ENCODE peak calls at places on chromosomes 2 and 18, in ten cellular contexts. One of them, this sample, is unnamed.

GRCh38 chr2:86632672-86633071 is 9.0 kb upstream of the RNF103 start:
- DNase-seq in neural progenitor cell: no peak
- DNase-seq in colonic mucosa: peak; percentile 52
- DNase-seq in BJ: no peak
- DNase-seq in sigmoid colon: no peak
- DNase-seq in upper lobe of right lung: no peak
- DNase-seq in pancreas: no peak
- DNase-seq in body of pancreas: peak; percentile 60
- DNase-seq in AG04450: no peak
- DNase-seq in cardiac fibroblast: no peak
- DNase-seq in this sample: no peak

GRCh38 chr2:67209107-67209506 is 188.0 kb upstream of the ETAA1 start:
- DNase-seq in neural progenitor cell: no peak
- DNase-seq in colonic mucosa: no peak
- DNase-seq in BJ: no peak
- DNase-seq in sigmoid colon: no peak
- DNase-seq in upper lobe of right lung: no peak
- DNase-seq in pancreas: peak; percentile 26
- DNase-seq in body of pancreas: no peak
- DNase-seq in AG04450: no peak
- DNase-seq in cardiac fibroblast: no peak
- DNase-seq in this sample: no peak

GRCh38 chr2:109171444-109172334 is 42.7 kb downstream of the SH3RF3 start:
- DNase-seq in neural progenitor cell: no peak
- DNase-seq in colonic mucosa: peak; percentile 36
- DNase-seq in BJ: peak; percentile 97
- DNase-seq in sigmoid colon: peak; percentile 93
- DNase-seq in upper lobe of right lung: no peak
- DNase-seq in pancreas: no peak
- DNase-seq in body of pancreas: peak; percentile 39
- DNase-seq in AG04450: peak; percentile 98
- DNase-seq in cardiac fibroblast: peak; percentile 94
- DNase-seq in this sample: peak; percentile 66

GRCh38 chr2:170766693-170767092 is 3.5 kb upstream of the ERICH2 start:
- DNase-seq in neural progenitor cell: no peak
- DNase-seq in colonic mucosa: no peak
- DNase-seq in BJ: no peak
- DNase-seq in sigmoid colon: no peak
- DNase-seq in upper lobe of right lung: no peak
- DNase-seq in pancreas: no peak
- DNase-seq in body of pancreas: no peak
- DNase-seq in AG04450: no peak
- DNase-seq in cardiac fibroblast: no peak
- DNase-seq in this sample: no peak

GRCh38 chr2:98334439-98335078 is 11.7 kb upstream of the CNGA3 start:
- DNase-seq in neural progenitor cell: peak; percentile 15
- DNase-seq in colonic mucosa: no peak
- DNase-seq in BJ: peak; percentile 82
- DNase-seq in sigmoid colon: no peak
- DNase-seq in upper lobe of right lung: no peak
- DNase-seq in pancreas: no peak
- DNase-seq in body of pancreas: no peak
- DNase-seq in AG04450: peak; percentile 43
- DNase-seq in cardiac fibroblast: peak; percentile 95
- DNase-seq in this sample: no peak

GRCh38 chr2:64263315-64263714 is 119.1 kb upstream of the PELI1 start:
- DNase-seq in neural progenitor cell: no peak
- DNase-seq in colonic mucosa: no peak
- DNase-seq in BJ: peak; percentile 78
- DNase-seq in sigmoid colon: no peak
- DNase-seq in upper lobe of right lung: no peak
- DNase-seq in pancreas: no peak
- DNase-seq in body of pancreas: no peak
- DNase-seq in AG04450: peak; percentile 56
- DNase-seq in cardiac fibroblast: peak; percentile 96
- DNase-seq in this sample: no peak

GRCh38 chr2:142142595-142142994 is 11.8 kb upstream of the LRP1B start:
- DNase-seq in neural progenitor cell: no peak
- DNase-seq in colonic mucosa: no peak
- DNase-seq in BJ: no peak
- DNase-seq in sigmoid colon: no peak
- DNase-seq in upper lobe of right lung: no peak
- DNase-seq in pancreas: no peak
- DNase-seq in body of pancreas: no peak
- DNase-seq in AG04450: no peak
- DNase-seq in cardiac fibroblast: no peak
- DNase-seq in this sample: no peak

GRCh38 chr2:216354236-216354788 is 18.0 kb downstream of the MARCHF4 start:
- DNase-seq in neural progenitor cell: no peak
- DNase-seq in colonic mucosa: no peak
- DNase-seq in BJ: no peak
- DNase-seq in sigmoid colon: no peak
- DNase-seq in upper lobe of right lung: no peak
- DNase-seq in pancreas: no peak
- DNase-seq in body of pancreas: no peak
- DNase-seq in AG04450: no peak
- DNase-seq in cardiac fibroblast: no peak
- DNase-seq in this sample: no peak

GRCh38 chr2:14420851-14421250 is 211.7 kb upstream of the LRATD1 start:
- DNase-seq in neural progenitor cell: no peak
- DNase-seq in colonic mucosa: no peak
- DNase-seq in BJ: peak; percentile 9
- DNase-seq in sigmoid colon: no peak
- DNase-seq in upper lobe of right lung: no peak
- DNase-seq in pancreas: no peak
- DNase-seq in body of pancreas: no peak
- DNase-seq in AG04450: no peak
- DNase-seq in cardiac fibroblast: peak; percentile 63
- DNase-seq in this sample: no peak

GRCh38 chr2:85761-86160 is 39.5 kb upstream of the FAM110C start:
- DNase-seq in neural progenitor cell: no peak
- DNase-seq in colonic mucosa: no peak
- DNase-seq in BJ: no peak
- DNase-seq in sigmoid colon: no peak
- DNase-seq in upper lobe of right lung: no peak
- DNase-seq in pancreas: no peak
- DNase-seq in body of pancreas: no peak
- DNase-seq in AG04450: no peak
- DNase-seq in cardiac fibroblast: no peak
- DNase-seq in this sample: no peak

GRCh38 chr18:51120809-51121596 is 76.5 kb downstream of the MEX3C start:
- DNase-seq in neural progenitor cell: no peak
- DNase-seq in colonic mucosa: no peak
- DNase-seq in BJ: no peak
- DNase-seq in sigmoid colon: no peak
- DNase-seq in upper lobe of right lung: no peak
- DNase-seq in pancreas: no peak
- DNase-seq in body of pancreas: no peak
- DNase-seq in AG04450: no peak
- DNase-seq in cardiac fibroblast: no peak
- DNase-seq in this sample: no peak
- TF ChIP-seq CTCF in neural progenitor cell: no peak
- TF ChIP-seq CTCF in colonic mucosa: no peak
- TF ChIP-seq CTCF in BJ: no peak
- TF ChIP-seq CTCF in sigmoid colon: no peak
- TF ChIP-seq CTCF in upper lobe of right lung: no peak
- TF ChIP-seq CTCF in pancreas: no peak
- TF ChIP-seq CTCF in body of pancreas: no peak
- TF ChIP-seq CTCF in AG04450: no peak
- TF ChIP-seq CTCF in cardiac fibroblast: no peak
- TF ChIP-seq CTCF in this sample: no peak

GRCh38 chr18:2846241-2846637 is 567 bp upstream of the EMILIN2 start:
- DNase-seq in neural progenitor cell: peak; percentile 53
- DNase-seq in colonic mucosa: no peak
- DNase-seq in BJ: no peak
- DNase-seq in sigmoid colon: peak; percentile 67
- DNase-seq in upper lobe of right lung: no peak
- DNase-seq in pancreas: no peak
- DNase-seq in body of pancreas: no peak
- DNase-seq in AG04450: no peak
- DNase-seq in cardiac fibroblast: peak; percentile 24
- DNase-seq in this sample: no peak

GRCh38 chr18:2848879-2849254 is 2.1 kb downstream of the EMILIN2 start:
- DNase-seq in neural progenitor cell: no peak
- DNase-seq in colonic mucosa: no peak
- DNase-seq in BJ: no peak
- DNase-seq in sigmoid colon: peak; percentile 34
- DNase-seq in upper lobe of right lung: no peak
- DNase-seq in pancreas: no peak
- DNase-seq in body of pancreas: no peak
- DNase-seq in AG04450: no peak
- DNase-seq in cardiac fibroblast: no peak
- DNase-seq in this sample: no peak

GRCh38 chr18:2847341-2848144 is 737 bp downstream of the EMILIN2 start:
- DNase-seq in neural progenitor cell: peak; percentile 73
- DNase-seq in colonic mucosa: no peak
- DNase-seq in BJ: no peak
- DNase-seq in sigmoid colon: peak; percentile 68
- DNase-seq in upper lobe of right lung: peak; percentile 73
- DNase-seq in pancreas: no peak
- DNase-seq in body of pancreas: peak; percentile 16
- DNase-seq in AG04450: no peak
- DNase-seq in cardiac fibroblast: peak; percentile 33
- DNase-seq in this sample: no peak

GRCh38 chr18:2846638-2847340 is at the start of gene EMILIN2:
- DNase-seq in neural progenitor cell: peak; percentile 70
- DNase-seq in colonic mucosa: peak; percentile 59
- DNase-seq in BJ: no peak
- DNase-seq in sigmoid colon: peak; percentile 90
- DNase-seq in upper lobe of right lung: peak; percentile 87
- DNase-seq in pancreas: peak; percentile 78
- DNase-seq in body of pancreas: peak; percentile 78
- DNase-seq in AG04450: no peak
- DNase-seq in cardiac fibroblast: peak; percentile 35
- DNase-seq in this sample: peak; percentile 71

DNA sequence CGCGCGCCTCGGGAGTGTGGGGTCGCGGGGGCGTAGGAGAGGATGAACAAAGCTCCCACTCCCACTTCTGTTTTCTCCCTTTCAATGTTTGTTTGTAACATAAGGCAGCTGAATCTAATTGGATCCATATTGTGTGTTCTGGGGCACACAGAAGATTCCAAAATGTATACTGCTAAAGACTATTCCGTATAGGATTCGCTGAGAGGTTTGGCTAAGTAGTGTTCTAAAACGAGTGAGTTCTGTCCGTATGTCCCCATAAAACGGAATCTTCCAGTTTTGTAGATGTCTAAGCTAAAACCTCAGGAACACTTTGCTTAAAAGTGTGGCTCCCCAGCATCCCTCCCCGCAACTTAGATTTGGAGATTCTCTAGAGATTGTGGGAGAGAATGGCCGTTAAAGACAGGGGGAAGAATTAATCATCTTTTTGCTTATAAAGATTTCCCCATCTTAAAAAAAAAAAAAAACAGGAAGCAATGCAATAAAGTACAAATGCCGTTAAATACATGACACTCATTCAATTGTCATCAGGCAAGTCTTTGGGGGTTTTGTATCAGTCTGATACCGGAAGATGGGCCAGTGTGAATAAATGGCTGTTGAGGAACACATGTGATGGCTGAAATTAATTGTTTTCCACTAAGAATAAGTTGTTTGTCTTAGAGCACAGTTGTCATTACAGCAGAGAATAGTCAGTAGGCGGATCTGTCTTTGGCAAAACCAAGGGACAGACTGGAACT is 1.5 kb downstream of the EMILIN2 start:
- DNase-seq in neural progenitor cell: no peak
- DNase-seq in colonic mucosa: no peak
- DNase-seq in BJ: no peak
- DNase-seq in sigmoid colon: no peak
- DNase-seq in upper lobe of right lung: no peak
- DNase-seq in pancreas: no peak
- DNase-seq in body of pancreas: no peak
- DNase-seq in AG04450: no peak
- DNase-seq in cardiac fibroblast: peak; percentile 12
- DNase-seq in this sample: no peak
- H3K4me3 ChIP-seq in neural progenitor cell: peak overlapping the region; percentile 68
- H3K4me3 ChIP-seq in colonic mucosa: peak overlapping the region; percentile 10
- H3K4me3 ChIP-seq in BJ: peak overlapping the region; percentile 52
- H3K4me3 ChIP-seq in sigmoid colon: peak overlapping the region; percentile 5
- H3K4me3 ChIP-seq in upper lobe of right lung: peak overlapping the region; percentile 54
- H3K4me3 ChIP-seq in pancreas: peak overlapping the region; percentile 48
- H3K4me3 ChIP-seq in body of pancreas: peak overlapping the region; percentile 17
- H3K4me3 ChIP-seq in AG04450: no peak overlapping the region
- H3K4me3 ChIP-seq in cardiac fibroblast: no peak overlapping the region
- H3K4me3 ChIP-seq in this sample: peak overlapping the region; percentile 63

DNA sequence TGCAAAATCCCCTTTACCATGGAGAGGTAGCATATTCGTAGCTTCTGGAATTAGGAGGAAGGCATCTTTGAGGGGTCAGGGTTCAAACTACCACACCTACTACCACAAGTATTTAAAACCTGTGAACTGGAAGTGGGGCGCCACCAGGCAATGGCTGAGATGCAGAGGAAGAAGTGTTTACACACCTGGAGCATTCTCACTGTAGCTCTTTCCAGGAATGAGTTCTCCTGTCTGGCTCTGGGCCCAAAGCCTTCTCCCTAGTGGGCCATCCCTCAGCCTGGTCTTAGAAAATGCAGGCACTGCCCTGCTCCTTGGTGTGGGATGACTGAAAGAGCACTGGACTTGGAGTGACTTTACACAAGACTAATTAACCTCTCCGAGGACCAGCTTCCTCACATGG is 30.7 kb upstream of the FOXI3 start:
- DNase-seq in neural progenitor cell: no peak
- DNase-seq in colonic mucosa: no peak
- DNase-seq in BJ: no peak
- DNase-seq in sigmoid colon: no peak
- DNase-seq in upper lobe of right lung: no peak
- DNase-seq in pancreas: peak; percentile 71
- DNase-seq in body of pancreas: peak; percentile 89
- DNase-seq in AG04450: no peak
- DNase-seq in cardiac fibroblast: no peak
- DNase-seq in this sample: no peak
- TF ChIP-seq CTCF in neural progenitor cell: no peak
- TF ChIP-seq CTCF in colonic mucosa: no peak
- TF ChIP-seq CTCF in BJ: no peak
- TF ChIP-seq CTCF in sigmoid colon: no peak
- TF ChIP-seq CTCF in upper lobe of right lung: no peak
- TF ChIP-seq CTCF in pancreas: no peak
- TF ChIP-seq CTCF in body of pancreas: no peak
- TF ChIP-seq CTCF in AG04450: no peak
- TF ChIP-seq CTCF in cardiac fibroblast: no peak
- TF ChIP-seq CTCF in this sample: no peak

DNA sequence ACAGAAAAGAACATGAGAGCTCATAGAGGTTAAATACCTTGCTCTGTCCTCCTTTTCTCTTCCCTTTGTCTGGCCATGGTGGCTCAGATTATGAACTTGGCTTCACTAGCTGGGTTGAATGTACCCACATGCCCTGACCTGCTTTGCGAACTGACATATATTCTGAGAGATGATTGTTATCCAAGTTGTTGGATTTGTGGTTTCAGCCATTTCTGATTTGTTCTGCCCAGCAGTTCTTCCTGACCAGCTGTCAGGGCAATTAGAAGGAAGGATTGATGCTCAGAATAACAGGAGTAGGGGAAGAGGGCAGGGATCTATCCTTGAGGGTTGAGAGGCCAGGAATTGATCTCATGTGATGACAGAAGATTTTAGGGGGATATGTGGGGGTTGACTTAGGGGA is 236.8 kb upstream of the FAM98A start:
- DNase-seq in neural progenitor cell: no peak
- DNase-seq in colonic mucosa: no peak
- DNase-seq in BJ: no peak
- DNase-seq in sigmoid colon: no peak
- DNase-seq in upper lobe of right lung: no peak
- DNase-seq in pancreas: no peak
- DNase-seq in body of pancreas: no peak
- DNase-seq in AG04450: no peak
- DNase-seq in cardiac fibroblast: no peak
- DNase-seq in this sample: no peak
- H3K4me3 ChIP-seq in neural progenitor cell: no peak overlapping the region
- H3K4me3 ChIP-seq in colonic mucosa: no peak overlapping the region
- H3K4me3 ChIP-seq in BJ: no peak overlapping the region
- H3K4me3 ChIP-seq in sigmoid colon: no peak overlapping the region
- H3K4me3 ChIP-seq in upper lobe of right lung: no peak overlapping the region
- H3K4me3 ChIP-seq in pancreas: no peak overlapping the region
- H3K4me3 ChIP-seq in body of pancreas: no peak overlapping the region
- H3K4me3 ChIP-seq in AG04450: no peak overlapping the region
- H3K4me3 ChIP-seq in cardiac fibroblast: no peak overlapping the region
- H3K4me3 ChIP-seq in this sample: no peak overlapping the region